ENCODE peak calls at places on chromosomes 1 and 21, in five cellular contexts. E is cardiac septum, M is KBM-7, G is kidney glomerular epithelial cell, C is COR-L47. H is an unnamed sample.

GRCh38 chr21:42571391-42572150 is 57.9 kb downstream of the SLC37A1 start:
- DNase-seq in M (no peak), C (peak), G (no peak), E (peak), H (no peak)

GRCh38 chr1:36389960-36390359 is 4.2 kb upstream of the STK40 start:
- DNase-seq in E (no peak), G (no peak), C (no peak), M (no peak), H (no peak)

GRCh38 chr1:41898191-41898713 is 20.5 kb downstream of the HIVEP3 start:
- DNase-seq in E (no peak), G (peak), C (no peak), M (peak), H (no peak)

GRCh38 chr1:1347663-1348419 is 1.4 kb downstream of the DVL1 start:
- DNase-seq in G (no peak), M (no peak), E (no peak), C (no peak), H (no peak)

GRCh38 chr1:186819140-186819539 is 9.6 kb upstream of the PLA2G4A start:
- DNase-seq in G (peak), M (no peak), C (no peak), E (no peak), H (no peak)

GRCh38 chr1:85019989-85020388 is 23.1 kb upstream of the MCOLN2 start:
- DNase-seq in M (no peak), E (no peak), G (no peak), C (no peak), H (no peak)

GRCh38 chr1:54053745-54054437 is 483 bp downstream of the TCEANC2 start:
- DNase-seq in G (no peak), E (no peak), C (no peak), M (no peak), H (no peak)

GRCh38 chr1:22625262-22625925 is 11.0 kb upstream of the C1QA start:
- DNase-seq in M (peak), G (no peak), C (no peak), E (no peak), H (no peak)

GRCh38 chr1:161501234-161501633 is 4.0 kb upstream of the FCGR2A start:
- DNase-seq in M (no peak), C (no peak), E (no peak), G (no peak), H (no peak)

GRCh38 chr1:232170909-232171308 is 459.0 kb downstream of the SIPA1L2 start:
- DNase-seq in M (no peak), E (no peak), G (no peak), C (no peak), H (no peak)

GRCh38 chr1:173934440-173934839 is 17.3 kb upstream of the SERPINC1 start:
- DNase-seq in M (no peak), E (no peak), G (no peak), C (no peak), H (no peak)

GRCh38 chr1:41639332-41639936 is 155.0 kb upstream of the EDN2 start:
- DNase-seq in M (no peak), G (no peak), E (no peak), C (no peak), H (no peak)

GRCh38 chr1:221334082-221334481 is 407.8 kb downstream of the DUSP10 start:
- DNase-seq in M (peak), G (no peak), E (no peak), C (no peak), H (no peak)

GRCh38 chr1:227357229-227358078 is 39.2 kb upstream of the CDC42BPA start:
- DNase-seq in E (peak), C (no peak), M (no peak), G (peak), H (no peak)

H was measured in NCI-H748 treated with DMSO at 0.1 percent for 48 hours.